ENCODE peak calls at places on chromosome 3, in four cellular contexts. One of them, this sample, is unnamed.

GRCh38 chr3:101999177-101999778 is 150.0 kb downstream of the NFKBIZ start:
- DNase-seq in upper lobe of right lung: no peak
- DNase-seq in AG04450: no peak
- DNase-seq in GM23338: no peak
- DNase-seq in this sample: no peak

GRCh38 chr3:104952587-104952986 is 414.1 kb upstream of the ALCAM start:
- DNase-seq in GM23338: no peak
- DNase-seq in upper lobe of right lung: no peak
- DNase-seq in AG04450: peak; percentile 55
- DNase-seq in this sample: no peak

GRCh38 chr3:182165234-182165633 is 453.5 kb downstream of the SOX2 start:
- DNase-seq in upper lobe of right lung: no peak
- DNase-seq in GM23338: no peak
- DNase-seq in AG04450: no peak
- DNase-seq in this sample: no peak

GRCh38 chr3:84904212-84904611 is 54.6 kb upstream of the CADM2 start:
- DNase-seq in upper lobe of right lung: no peak
- DNase-seq in GM23338: no peak
- DNase-seq in AG04450: no peak
- DNase-seq in this sample: no peak

GRCh38 chr3:114219741-114220140 is 17.6 kb downstream of the ZNF80 start:
- DNase-seq in AG04450: no peak
- DNase-seq in upper lobe of right lung: no peak
- DNase-seq in GM23338: no peak
- DNase-seq in this sample: no peak

GRCh38 chr3:103968751-103969150 is 1398.0 kb upstream of the ALCAM start:
- DNase-seq in AG04450: no peak
- DNase-seq in GM23338: peak; percentile 14
- DNase-seq in upper lobe of right lung: no peak
- DNase-seq in this sample: no peak

GRCh38 chr3:17478673-17479072 is 263.8 kb downstream of the TBC1D5 start:
- DNase-seq in upper lobe of right lung: no peak
- DNase-seq in GM23338: no peak
- DNase-seq in AG04450: peak; percentile 60
- DNase-seq in this sample: no peak

GRCh38 chr3:54899273-54899672 is 28.6 kb downstream of the LRTM1 start:
- DNase-seq in AG04450: no peak
- DNase-seq in GM23338: no peak
- DNase-seq in upper lobe of right lung: no peak
- DNase-seq in this sample: no peak

GRCh38 chr3:49689046-49689886 is at the start of the genes MST1 and RNF123:
- DNase-seq in upper lobe of right lung: peak; percentile 96
- DNase-seq in GM23338: peak; percentile 97
- DNase-seq in AG04450: peak; percentile 78
- DNase-seq in this sample: peak; percentile 93

GRCh38 chr3:107217161-107217560 is 160.1 kb upstream of the CCDC54 start:
- DNase-seq in AG04450: peak; percentile 67
- DNase-seq in GM23338: no peak
- DNase-seq in upper lobe of right lung: no peak
- DNase-seq in this sample: no peak

GRCh38 chr3:178083906-178084823 is 452.1 kb upstream of the KCNMB2 start:
- DNase-seq in GM23338: peak; percentile 58
- DNase-seq in upper lobe of right lung: no peak
- DNase-seq in AG04450: no peak
- DNase-seq in this sample: no peak

GRCh38 chr3:12135029-12135634 is 23.6 kb downstream of the TIMP4 start:
- DNase-seq in GM23338: peak; percentile 76
- DNase-seq in upper lobe of right lung: peak; percentile 86
- DNase-seq in AG04450: no peak
- DNase-seq in this sample: peak; percentile 82

GRCh38 chr3:140203510-140203909 is 268.5 kb downstream of the CLSTN2 start:
- DNase-seq in upper lobe of right lung: no peak
- DNase-seq in GM23338: peak; percentile 26
- DNase-seq in AG04450: no peak
- DNase-seq in this sample: no peak

GRCh38 chr3:124582196-124582595 is 148.1 kb upstream of the UMPS start:
- DNase-seq in upper lobe of right lung: no peak
- DNase-seq in AG04450: no peak
- DNase-seq in GM23338: no peak
- DNase-seq in this sample: no peak

GRCh38 chr3:9316881-9317341 is 45.9 kb upstream of the THUMPD3 start:
- DNase-seq in AG04450: no peak
- DNase-seq in GM23338: peak; percentile 60
- DNase-seq in upper lobe of right lung: no peak
- DNase-seq in this sample: no peak

GRCh38 chr3:43870110-43870509 is 179.4 kb downstream of the ABHD5 start:
- DNase-seq in GM23338: no peak
- DNase-seq in AG04450: peak; percentile 26
- DNase-seq in upper lobe of right lung: no peak
- DNase-seq in this sample: no peak

GRCh38 chr3:40994611-40995010 is 204.7 kb upstream of the CTNNB1 start:
- DNase-seq in GM23338: no peak
- DNase-seq in AG04450: no peak
- DNase-seq in upper lobe of right lung: no peak
- DNase-seq in this sample: no peak

GRCh38 chr3:186589115-186589514 is 18.6 kb downstream of the DNAJB11 start:
- DNase-seq in GM23338: peak; percentile 62
- DNase-seq in upper lobe of right lung: no peak
- DNase-seq in AG04450: no peak
- DNase-seq in this sample: no peak

GRCh38 chr3:33883538-33884203 is 85.2 kb downstream of the PDCD6IP start:
- DNase-seq in AG04450: no peak
- DNase-seq in upper lobe of right lung: no peak
- DNase-seq in GM23338: peak; percentile 76
- DNase-seq in this sample: no peak

GRCh38 chr3:117892991-117893390 is 1141.7 kb downstream of the IGSF11 start:
- DNase-seq in AG04450: no peak
- DNase-seq in GM23338: no peak
- DNase-seq in upper lobe of right lung: no peak
- DNase-seq in this sample: no peak

GRCh38 chr3:117887896-117888295 is 1146.8 kb downstream of the IGSF11 start:
- DNase-seq in GM23338: no peak
- DNase-seq in AG04450: no peak
- DNase-seq in upper lobe of right lung: no peak
- DNase-seq in this sample: no peak

GRCh38 chr3:117887031-117887430 is 1147.6 kb downstream of the IGSF11 start:
- DNase-seq in GM23338: no peak
- DNase-seq in AG04450: no peak
- DNase-seq in upper lobe of right lung: no peak
- DNase-seq in this sample: no peak

GRCh38 chr3:117893638-117894037 is 1141.0 kb downstream of the IGSF11 start:
- DNase-seq in GM23338: no peak
- DNase-seq in upper lobe of right lung: no peak
- DNase-seq in AG04450: no peak
- DNase-seq in this sample: no peak

GRCh38 chr3:117892431-117892841 is 1142.2 kb downstream of the IGSF11 start:
- DNase-seq in GM23338: no peak
- DNase-seq in upper lobe of right lung: no peak
- DNase-seq in AG04450: no peak
- DNase-seq in this sample: no peak
- H3K27ac ChIP-seq in GM23338: no peak overlapping the region
- H3K27ac ChIP-seq in upper lobe of right lung: no peak overlapping the region
- H3K27ac ChIP-seq in AG04450: no peak overlapping the region
- H3K27ac ChIP-seq in this sample: no peak overlapping the region

GRCh38 chr3:134009345-134010000 is 20.3 kb downstream of the SLCO2A1 start:
- DNase-seq in AG04450: no peak
- DNase-seq in upper lobe of right lung: no peak
- DNase-seq in GM23338: no peak
- DNase-seq in this sample: no peak

GRCh38 chr3:134007819-134008218 is 21.9 kb downstream of the SLCO2A1 start:
- DNase-seq in AG04450: no peak
- DNase-seq in GM23338: no peak
- DNase-seq in upper lobe of right lung: no peak
- DNase-seq in this sample: no peak

GRCh38 chr3:134004841-134005240 is 24.9 kb downstream of the SLCO2A1 start:
- DNase-seq in GM23338: no peak
- DNase-seq in upper lobe of right lung: no peak
- DNase-seq in AG04450: no peak
- DNase-seq in this sample: no peak

GRCh38 chr3:134013280-134013679 is 16.4 kb downstream of the SLCO2A1 start:
- DNase-seq in upper lobe of right lung: no peak
- DNase-seq in GM23338: no peak
- DNase-seq in AG04450: no peak
- DNase-seq in this sample: no peak

DNA sequence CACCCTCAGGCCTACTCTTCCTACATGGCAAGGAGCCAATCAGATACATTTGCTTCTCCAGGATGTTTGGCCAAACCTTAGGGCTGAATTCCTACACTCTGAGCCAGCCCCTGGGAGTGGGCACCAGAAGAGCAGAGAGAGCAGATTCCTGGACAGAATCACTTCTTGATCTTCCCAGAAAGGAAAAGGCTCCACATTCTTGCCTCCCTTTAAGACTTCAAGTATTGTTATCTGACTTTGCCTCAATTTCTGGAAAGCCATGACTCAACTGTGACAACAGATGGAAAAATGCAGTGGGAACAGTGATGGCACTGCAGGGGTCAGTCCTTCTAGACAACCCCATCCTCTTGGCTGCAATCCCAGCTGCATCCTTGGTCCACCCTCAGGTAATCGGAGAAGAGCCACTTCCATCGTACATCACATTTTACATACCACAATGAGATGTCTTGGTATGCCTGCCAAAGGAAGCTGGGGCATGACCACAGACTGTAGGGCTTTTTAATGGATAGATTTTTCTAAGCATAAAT is 21.0 kb downstream of the SLCO2A1 start:
- DNase-seq in GM23338: no peak
- DNase-seq in AG04450: peak; percentile 61
- DNase-seq in upper lobe of right lung: no peak
- DNase-seq in this sample: no peak
- H3K4me3 ChIP-seq in GM23338: no peak overlapping the region
- H3K4me3 ChIP-seq in AG04450: no peak overlapping the region
- H3K4me3 ChIP-seq in upper lobe of right lung: no peak overlapping the region
- H3K4me3 ChIP-seq in this sample: no peak overlapping the region

DNA sequence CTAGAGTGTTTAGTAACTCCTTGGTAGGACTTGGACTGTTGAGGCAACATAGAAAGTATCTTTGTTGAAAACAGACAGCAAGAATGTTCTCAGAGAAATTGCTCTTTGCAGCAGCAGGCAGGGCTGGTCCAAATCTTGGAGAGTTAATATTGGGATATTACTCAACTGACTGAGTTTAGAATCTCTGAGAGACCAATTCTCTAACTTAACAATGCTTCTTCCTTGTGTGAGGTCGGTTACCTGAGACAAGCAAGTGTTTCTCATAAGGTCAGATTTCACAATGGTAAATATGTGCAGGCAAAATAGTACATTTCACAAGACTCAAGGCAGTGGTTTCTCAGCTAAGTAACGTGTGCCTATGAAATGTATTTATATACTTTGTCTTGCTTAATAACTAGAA is 147.7 kb upstream of the IL12A start:
- DNase-seq in upper lobe of right lung: no peak
- DNase-seq in AG04450: no peak
- DNase-seq in GM23338: no peak
- DNase-seq in this sample: no peak
- H3K27ac ChIP-seq in upper lobe of right lung: peak overlapping the region; percentile 75
- H3K27ac ChIP-seq in AG04450: no peak overlapping the region
- H3K27ac ChIP-seq in GM23338: no peak overlapping the region
- H3K27ac ChIP-seq in this sample: peak overlapping the region; percentile 80

GRCh38 chr3:35640186-35640584 is 860 bp downstream of the ARPP21 start:
- DNase-seq in GM23338: no peak
- DNase-seq in AG04450: no peak
- DNase-seq in upper lobe of right lung: no peak
- DNase-seq in this sample: no peak

GRCh38 chr3:35635931-35636683 is 3.2 kb upstream of the ARPP21 start:
- DNase-seq in GM23338: no peak
- DNase-seq in AG04450: no peak
- DNase-seq in upper lobe of right lung: no peak
- DNase-seq in this sample: no peak

GRCh38 chr3:35640736-35641135 is 1.4 kb downstream of the ARPP21 start:
- DNase-seq in AG04450: no peak
- DNase-seq in upper lobe of right lung: no peak
- DNase-seq in GM23338: no peak
- DNase-seq in this sample: no peak

GRCh38 chr3:35639251-35640185 is at the start of gene ARPP21:
- DNase-seq in GM23338: peak; percentile 57
- DNase-seq in AG04450: no peak
- DNase-seq in upper lobe of right lung: peak; percentile 63
- DNase-seq in this sample: peak; percentile 89

DNA sequence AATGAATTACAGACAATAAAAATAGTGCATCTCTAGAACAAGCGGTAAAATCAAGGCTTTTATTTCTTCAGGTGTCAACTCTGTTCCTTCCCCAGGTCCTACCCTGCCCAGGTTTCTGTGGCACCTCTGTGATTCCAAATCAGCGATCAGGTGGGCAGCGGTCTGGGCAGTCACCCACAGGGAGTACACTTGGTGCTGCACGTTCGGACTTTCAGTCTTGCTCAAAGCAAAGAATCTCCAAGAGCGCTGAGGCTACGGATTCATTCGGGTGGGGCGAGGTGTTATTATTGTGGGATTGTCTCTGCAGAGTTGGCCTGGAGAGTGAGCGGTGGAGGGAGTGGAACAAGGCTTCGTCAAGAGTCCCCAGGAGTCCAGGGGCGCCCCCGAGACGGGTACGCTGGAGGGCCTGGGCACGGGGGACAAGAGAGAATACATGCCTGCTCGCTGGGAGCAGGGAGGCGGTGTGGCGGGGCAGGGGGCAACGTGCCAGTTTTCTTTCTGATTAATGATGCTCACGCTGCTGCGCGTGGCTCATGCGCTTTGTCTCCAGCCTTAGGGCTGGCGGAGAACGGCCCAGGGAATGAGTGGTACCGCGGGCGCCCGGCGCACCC is 580 bp upstream of the ARPP21 start:
- DNase-seq in AG04450: no peak
- DNase-seq in GM23338: peak; percentile 3
- DNase-seq in upper lobe of right lung: no peak
- DNase-seq in this sample: no peak
- H3K4me3 ChIP-seq in AG04450: no peak overlapping the region
- H3K4me3 ChIP-seq in GM23338: peak overlapping the region; percentile 84
- H3K4me3 ChIP-seq in upper lobe of right lung: no peak overlapping the region
- H3K4me3 ChIP-seq in this sample: peak overlapping the region; percentile 80

DNA sequence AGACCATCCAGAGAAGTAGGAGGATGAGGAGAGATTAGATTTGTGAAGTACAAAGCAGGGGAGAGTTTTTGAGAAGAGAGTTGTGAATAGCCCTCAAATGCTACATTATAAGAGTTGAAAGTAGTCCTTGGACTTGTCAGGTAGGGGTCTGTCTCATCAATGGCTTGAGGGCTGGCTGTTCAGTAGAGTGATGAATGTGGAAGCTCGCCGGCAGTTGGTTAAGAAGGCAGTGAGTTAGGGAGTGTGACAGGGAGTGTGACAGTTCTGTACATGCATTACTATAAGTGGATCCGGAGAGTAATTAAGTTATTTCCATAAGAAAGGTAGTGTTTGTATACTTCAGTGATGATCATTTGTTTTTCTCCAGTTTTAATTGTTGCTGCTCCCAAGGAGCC is 32.5 kb downstream of the SLMAP start:
- DNase-seq in GM23338: no peak
- DNase-seq in upper lobe of right lung: no peak
- DNase-seq in AG04450: no peak
- DNase-seq in this sample: no peak
- H3K27ac ChIP-seq in GM23338: peak overlapping the region; percentile 45
- H3K27ac ChIP-seq in upper lobe of right lung: no peak overlapping the region
- H3K27ac ChIP-seq in AG04450: no peak overlapping the region
- H3K27ac ChIP-seq in this sample: no peak overlapping the region